ENCODE peak calls at places on chromosomes 5 and 9, in ten cellular contexts. W is NCI-H82; T is M059J; J is naive thymus-derived CD8-positive, alpha-beta T cell; U is NCI-H1105 treated with DMSO at 0.1 percent for 48 hours; O is substantia nigra; X is ELR; K is fibroblast of mammary gland; G is stomach; F is osteoblast. Z is an unnamed sample.

GRCh38 chr5:139108056-139108811 is 89.9 kb downstream of the SIL1 start:
- DNase-seq in W (peak; percentile 61), T (no peak), J (no peak), U (peak; percentile 75), O (no peak), X (no peak), K (peak; percentile 31), G (no peak), F (peak; percentile 92), Z (no peak)

GRCh38 chr5:168168978-168169696 is 122.3 kb upstream of the WWC1 start:
- DNase-seq in W (no peak), T (no peak), J (no peak), U (no peak), O (no peak), X (no peak), K (no peak), G (no peak), F (no peak), Z (no peak)

GRCh38 chr5:69493235-69493925 is 790 bp downstream of the OCLN start:
- DNase-seq in W (peak; percentile 12), T (peak; percentile 57), J (no peak), U (peak; percentile 33), O (no peak), X (peak; percentile 60), K (peak; percentile 16), G (peak; percentile 53), F (peak; percentile 91), Z (peak; percentile 55)

GRCh38 chr9:76107487-76107886 is 217.0 kb downstream of the PCSK5 start:
- DNase-seq in W (no peak), T (no peak), J (no peak), U (no peak), O (peak; percentile 50), X (no peak), K (peak; percentile 63), G (no peak), F (no peak), Z (no peak)

GRCh38 chr9:117783828-117784227 is 79.6 kb downstream of the TLR4 start:
- DNase-seq in W (no peak), T (peak; percentile 24), J (peak; percentile 11), U (no peak), O (peak; percentile 18), X (no peak), K (no peak), G (peak; percentile 26), F (no peak), Z (no peak)

GRCh38 chr5:73412597-73412988 is 36.0 kb downstream of the FOXD1 start:
- DNase-seq in W (no peak), T (peak; percentile 87), J (no peak), U (no peak), O (no peak), X (peak; percentile 91), K (peak; percentile 25), G (no peak), F (peak; percentile 92), Z (no peak)

GRCh38 chr5:57862471-57863282 is 380.1 kb upstream of the ACTBL2 start:
- DNase-seq in W (no peak), T (peak; percentile 96), J (no peak), U (peak; percentile 2), O (no peak), X (peak; percentile 36), K (peak; percentile 63), G (no peak), F (no peak), Z (no peak)

GRCh38 chr5:135174315-135175096 is 140.5 kb upstream of the PITX1 start:
- DNase-seq in W (peak; percentile 3), T (peak; percentile 7), J (no peak), U (no peak), O (no peak), X (peak; percentile 26), K (no peak), G (no peak), F (no peak), Z (peak; percentile 57)

GRCh38 chr5:155239803-155240202 is 226.2 kb downstream of the KIF4B start:
- DNase-seq in W (no peak), T (no peak), J (no peak), U (no peak), O (no peak), X (no peak), K (no peak), G (no peak), F (no peak), Z (no peak)